ENCODE peak calls at places on chromosomes 11 and 22, in six cellular contexts. One of them, this sample, is unnamed.

GRCh38 chr22:41517172-41518047 is 26.9 kb downstream of the POLR3H start:
- DNase-seq in fibroblast of pulmonary artery: peak; percentile 70
- DNase-seq in substantia nigra: peak; percentile 40
- DNase-seq in AML-193: peak; percentile 7
- DNase-seq in GM03348: peak; percentile 89
- DNase-seq in GM20000: peak; percentile 59
- DNase-seq in this sample: peak; percentile 61

GRCh38 chr22:46974631-46975585 is 212.5 kb downstream of the TBC1D22A start:
- DNase-seq in fibroblast of pulmonary artery: no peak
- DNase-seq in substantia nigra: no peak
- DNase-seq in AML-193: no peak
- DNase-seq in GM03348: no peak
- DNase-seq in GM20000: no peak
- DNase-seq in this sample: no peak

GRCh38 chr22:20001082-20001638 is 15.5 kb downstream of the ARVCF start:
- DNase-seq in fibroblast of pulmonary artery: no peak
- DNase-seq in substantia nigra: no peak
- DNase-seq in AML-193: no peak
- DNase-seq in GM03348: no peak
- DNase-seq in GM20000: no peak
- DNase-seq in this sample: peak; percentile 70

GRCh38 chr22:47175151-47175760 is 412.8 kb downstream of the TBC1D22A start:
- DNase-seq in fibroblast of pulmonary artery: peak; percentile 84
- DNase-seq in substantia nigra: no peak
- DNase-seq in AML-193: no peak
- DNase-seq in GM03348: no peak
- DNase-seq in GM20000: no peak
- DNase-seq in this sample: peak; percentile 59

GRCh38 chr11:126054412-126054811 is 8.3 kb downstream of the CDON start:
- DNase-seq in fibroblast of pulmonary artery: no peak
- DNase-seq in substantia nigra: no peak
- DNase-seq in AML-193: no peak
- DNase-seq in GM03348: no peak
- DNase-seq in GM20000: no peak
- DNase-seq in this sample: no peak

GRCh38 chr11:115357066-115357465 is 147.1 kb downstream of the CADM1 start:
- DNase-seq in fibroblast of pulmonary artery: no peak
- DNase-seq in substantia nigra: no peak
- DNase-seq in AML-193: no peak
- DNase-seq in GM03348: no peak
- DNase-seq in GM20000: no peak
- DNase-seq in this sample: no peak

GRCh38 chr11:65912840-65913239 is 6.0 kb downstream of the C11orf68 start:
- DNase-seq in fibroblast of pulmonary artery: peak; percentile 34
- DNase-seq in substantia nigra: no peak
- DNase-seq in AML-193: no peak
- DNase-seq in GM03348: peak; percentile 54
- DNase-seq in GM20000: no peak
- DNase-seq in this sample: peak; percentile 56

GRCh38 chr11:89456681-89457080 is 34.5 kb downstream of the NOX4 start:
- DNase-seq in fibroblast of pulmonary artery: no peak
- DNase-seq in substantia nigra: no peak
- DNase-seq in AML-193: no peak
- DNase-seq in GM03348: no peak
- DNase-seq in GM20000: no peak
- DNase-seq in this sample: no peak

GRCh38 chr11:235180-235997 is 753 bp downstream of the SIRT3 start:
- DNase-seq in fibroblast of pulmonary artery: peak; percentile 59
- DNase-seq in substantia nigra: no peak
- DNase-seq in AML-193: no peak
- DNase-seq in GM03348: no peak
- DNase-seq in GM20000: peak; percentile 63
- DNase-seq in this sample: peak; percentile 48

GRCh38 chr22:32826537-32826936 is 25.0 kb downstream of the TIMP3 start:
- DNase-seq in fibroblast of pulmonary artery: no peak
- DNase-seq in substantia nigra: no peak
- DNase-seq in AML-193: no peak
- DNase-seq in GM03348: no peak
- DNase-seq in GM20000: no peak
- DNase-seq in this sample: no peak